ENCODE peak calls at places on chromosomes 12 and 14, in eight cellular contexts. One of them, this sample, is unnamed. For H3K36me3, the result is how much of the 10 kb centered on the place peaks cover.

GRCh38 chr14:64756712-64757111 is 52.5 kb downstream of the PLEKHG3 start:
- DNase-seq in A673: no peak
- DNase-seq in pancreas: no peak
- DNase-seq in cardiac muscle cell: no peak
- DNase-seq in aorta: no peak
- DNase-seq in bronchial epithelial cell: no peak
- DNase-seq in tibial nerve: no peak
- DNase-seq in GM23338: no peak
- DNase-seq in this sample: no peak

GRCh38 chr12:124956571-124956970 is 32.4 kb downstream of the DHX37 start:
- DNase-seq in tibial nerve: no peak
- DNase-seq in pancreas: no peak
- DNase-seq in aorta: no peak
- DNase-seq in A673: no peak
- DNase-seq in bronchial epithelial cell: no peak
- DNase-seq in GM23338: no peak
- DNase-seq in cardiac muscle cell: no peak
- DNase-seq in this sample: no peak

GRCh38 chr12:89571481-89572190 is 45.8 kb upstream of the POC1B start:
- DNase-seq in A673: peak
- DNase-seq in tibial nerve: no peak
- DNase-seq in GM23338: no peak
- DNase-seq in cardiac muscle cell: peak
- DNase-seq in pancreas: no peak
- DNase-seq in aorta: no peak
- DNase-seq in bronchial epithelial cell: peak
- DNase-seq in this sample: no peak

GRCh38 chr14:69620211-69620611 is 8.8 kb downstream of the SUSD6 start:
- DNase-seq in tibial nerve: no peak
- DNase-seq in pancreas: no peak
- DNase-seq in cardiac muscle cell: no peak
- DNase-seq in bronchial epithelial cell: peak
- DNase-seq in GM23338: no peak
- DNase-seq in aorta: no peak
- DNase-seq in A673: no peak
- DNase-seq in this sample: no peak

GRCh38 chr14:24157331-24157730 is 3.7 kb upstream of the IRF9 start:
- DNase-seq in A673: no peak
- DNase-seq in bronchial epithelial cell: no peak
- DNase-seq in tibial nerve: no peak
- DNase-seq in cardiac muscle cell: no peak
- DNase-seq in GM23338: no peak
- DNase-seq in pancreas: peak
- DNase-seq in aorta: no peak
- DNase-seq in this sample: no peak

GRCh38 chr12:76055393-76055792 is 23.8 kb upstream of the PHLDA1 start:
- DNase-seq in A673: no peak
- DNase-seq in aorta: no peak
- DNase-seq in tibial nerve: no peak
- DNase-seq in GM23338: peak
- DNase-seq in bronchial epithelial cell: no peak
- DNase-seq in cardiac muscle cell: no peak
- DNase-seq in pancreas: no peak
- DNase-seq in this sample: no peak

GRCh38 chr14:49980027-49980426 is 87.1 kb downstream of the ARF6 start:
- DNase-seq in tibial nerve: no peak
- DNase-seq in pancreas: no peak
- DNase-seq in bronchial epithelial cell: no peak
- DNase-seq in A673: no peak
- DNase-seq in GM23338: no peak
- DNase-seq in aorta: no peak
- DNase-seq in cardiac muscle cell: no peak
- DNase-seq in this sample: no peak

GRCh38 chr12:96434107-96434506 is 33.9 kb upstream of the CDK17 start:
- DNase-seq in GM23338: no peak
- DNase-seq in bronchial epithelial cell: peak
- DNase-seq in cardiac muscle cell: peak
- DNase-seq in tibial nerve: no peak
- DNase-seq in pancreas: no peak
- DNase-seq in aorta: no peak
- DNase-seq in A673: no peak
- DNase-seq in this sample: no peak

GRCh38 chr14:30214014-30214413 is 286.4 kb upstream of the PRKD1 start:
- DNase-seq in GM23338: no peak
- DNase-seq in A673: no peak
- DNase-seq in aorta: no peak
- DNase-seq in bronchial epithelial cell: peak
- DNase-seq in pancreas: no peak
- DNase-seq in cardiac muscle cell: peak
- DNase-seq in tibial nerve: no peak
- DNase-seq in this sample: no peak

GRCh38 chr12:41510470-41510869 is 322.4 kb downstream of the PDZRN4 start:
- DNase-seq in pancreas: no peak
- DNase-seq in tibial nerve: no peak
- DNase-seq in cardiac muscle cell: no peak
- DNase-seq in aorta: no peak
- DNase-seq in A673: no peak
- DNase-seq in bronchial epithelial cell: no peak
- DNase-seq in GM23338: no peak
- DNase-seq in this sample: no peak
- H3K36me3 ChIP-seq in pancreas: under half
- H3K36me3 ChIP-seq in tibial nerve: under half
- H3K36me3 ChIP-seq in cardiac muscle cell: under half
- H3K36me3 ChIP-seq in aorta: under half
- H3K36me3 ChIP-seq in A673: under half
- H3K36me3 ChIP-seq in bronchial epithelial cell: under half
- H3K36me3 ChIP-seq in GM23338: under half
- H3K36me3 ChIP-seq in this sample: under half

GRCh38 chr14:90308561-90308960 is 23.2 kb downstream of the NRDE2 start:
- DNase-seq in aorta: no peak
- DNase-seq in tibial nerve: no peak
- DNase-seq in cardiac muscle cell: no peak
- DNase-seq in pancreas: no peak
- DNase-seq in bronchial epithelial cell: no peak
- DNase-seq in A673: no peak
- DNase-seq in GM23338: no peak
- DNase-seq in this sample: no peak
- H3K36me3 ChIP-seq in aorta: under half
- H3K36me3 ChIP-seq in tibial nerve: under half
- H3K36me3 ChIP-seq in cardiac muscle cell: under half
- H3K36me3 ChIP-seq in pancreas: under half
- H3K36me3 ChIP-seq in bronchial epithelial cell: under half
- H3K36me3 ChIP-seq in A673: under half
- H3K36me3 ChIP-seq in GM23338: under half
- H3K36me3 ChIP-seq in this sample: under half

GRCh38 chr12:47795121-47795813 is 22.2 kb downstream of the SLC48A1 start:
- DNase-seq in aorta: no peak
- DNase-seq in GM23338: no peak
- DNase-seq in cardiac muscle cell: no peak
- DNase-seq in tibial nerve: no peak
- DNase-seq in bronchial epithelial cell: no peak
- DNase-seq in A673: no peak
- DNase-seq in pancreas: no peak
- DNase-seq in this sample: no peak
- H3K36me3 ChIP-seq in aorta: under half
- H3K36me3 ChIP-seq in GM23338: under half
- H3K36me3 ChIP-seq in cardiac muscle cell: under half
- H3K36me3 ChIP-seq in tibial nerve: under half
- H3K36me3 ChIP-seq in bronchial epithelial cell: under half
- H3K36me3 ChIP-seq in A673: under half
- H3K36me3 ChIP-seq in pancreas: under half
- H3K36me3 ChIP-seq in this sample: under half

DNA sequence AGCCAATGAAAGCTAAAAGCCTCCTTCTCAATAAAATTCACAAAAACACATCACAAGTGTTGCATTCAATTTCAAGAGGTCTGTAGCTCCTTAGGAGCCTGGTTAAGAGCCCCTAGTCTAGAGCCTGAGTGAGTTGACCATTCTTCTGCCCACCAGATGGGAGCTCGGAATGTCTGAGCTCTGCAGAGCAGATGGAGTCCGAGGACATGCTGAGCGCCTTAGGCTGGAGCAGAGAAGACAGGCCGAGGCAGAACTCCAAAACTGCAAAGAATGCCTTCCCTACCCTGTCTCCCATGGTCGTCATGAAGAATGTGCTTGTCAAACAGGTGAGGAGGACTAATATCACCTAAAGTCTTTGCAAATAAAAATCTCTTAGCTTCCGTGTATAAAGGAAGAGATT is 11.6 kb downstream of the CIPC start:
- DNase-seq in GM23338: no peak
- DNase-seq in pancreas: no peak
- DNase-seq in bronchial epithelial cell: no peak
- DNase-seq in aorta: no peak
- DNase-seq in tibial nerve: no peak
- DNase-seq in A673: no peak
- DNase-seq in cardiac muscle cell: no peak
- DNase-seq in this sample: no peak
- H3K36me3 ChIP-seq in GM23338: under half
- H3K36me3 ChIP-seq in pancreas: under half
- H3K36me3 ChIP-seq in bronchial epithelial cell: under half
- H3K36me3 ChIP-seq in aorta: under half
- H3K36me3 ChIP-seq in tibial nerve: under half
- H3K36me3 ChIP-seq in A673: under half
- H3K36me3 ChIP-seq in cardiac muscle cell: under half
- H3K36me3 ChIP-seq in this sample: under half

GRCh38 chr12:57695770-57696432 is 2.0 kb downstream of the OS9 start:
- DNase-seq in cardiac muscle cell: no peak
- DNase-seq in bronchial epithelial cell: no peak
- DNase-seq in aorta: no peak
- DNase-seq in GM23338: no peak
- DNase-seq in pancreas: no peak
- DNase-seq in tibial nerve: no peak
- DNase-seq in A673: no peak
- DNase-seq in this sample: no peak

GRCh38 chr12:57694459-57695019 is 607 bp downstream of the OS9 start:
- DNase-seq in GM23338: no peak
- DNase-seq in tibial nerve: no peak
- DNase-seq in bronchial epithelial cell: peak
- DNase-seq in A673: no peak
- DNase-seq in aorta: no peak
- DNase-seq in cardiac muscle cell: peak
- DNase-seq in pancreas: no peak
- DNase-seq in this sample: no peak

GRCh38 chr12:57700317-57700716 is 6.4 kb downstream of the OS9 start:
- DNase-seq in GM23338: no peak
- DNase-seq in aorta: no peak
- DNase-seq in pancreas: no peak
- DNase-seq in tibial nerve: no peak
- DNase-seq in A673: no peak
- DNase-seq in cardiac muscle cell: no peak
- DNase-seq in bronchial epithelial cell: no peak
- DNase-seq in this sample: no peak

GRCh38 chr12:57697076-57697475 is 3.1 kb downstream of the OS9 start:
- DNase-seq in bronchial epithelial cell: no peak
- DNase-seq in pancreas: no peak
- DNase-seq in A673: no peak
- DNase-seq in tibial nerve: no peak
- DNase-seq in GM23338: no peak
- DNase-seq in aorta: no peak
- DNase-seq in cardiac muscle cell: no peak
- DNase-seq in this sample: no peak

GRCh38 chr12:57698414-57698813 is 4.5 kb downstream of the OS9 start:
- DNase-seq in pancreas: no peak
- DNase-seq in bronchial epithelial cell: no peak
- DNase-seq in GM23338: no peak
- DNase-seq in cardiac muscle cell: no peak
- DNase-seq in aorta: no peak
- DNase-seq in A673: no peak
- DNase-seq in tibial nerve: no peak
- DNase-seq in this sample: no peak
- H3K36me3 ChIP-seq in pancreas: under half
- H3K36me3 ChIP-seq in bronchial epithelial cell: under half
- H3K36me3 ChIP-seq in GM23338: under half
- H3K36me3 ChIP-seq in cardiac muscle cell: under half
- H3K36me3 ChIP-seq in aorta: under half
- H3K36me3 ChIP-seq in A673: under half
- H3K36me3 ChIP-seq in tibial nerve: under half
- H3K36me3 ChIP-seq in this sample: under half

GRCh38 chr14:72882047-72882446 is 11.9 kb downstream of the DPF3 start:
- DNase-seq in A673: no peak
- DNase-seq in GM23338: no peak
- DNase-seq in aorta: no peak
- DNase-seq in cardiac muscle cell: no peak
- DNase-seq in bronchial epithelial cell: no peak
- DNase-seq in pancreas: no peak
- DNase-seq in tibial nerve: no peak
- DNase-seq in this sample: no peak

GRCh38 chr14:72879431-72879830 is 14.5 kb downstream of the DPF3 start:
- DNase-seq in pancreas: no peak
- DNase-seq in GM23338: no peak
- DNase-seq in cardiac muscle cell: no peak
- DNase-seq in tibial nerve: no peak
- DNase-seq in A673: no peak
- DNase-seq in bronchial epithelial cell: no peak
- DNase-seq in aorta: no peak
- DNase-seq in this sample: no peak

GRCh38 chr14:72880164-72880563 is 13.7 kb downstream of the DPF3 start:
- DNase-seq in pancreas: no peak
- DNase-seq in A673: no peak
- DNase-seq in bronchial epithelial cell: no peak
- DNase-seq in cardiac muscle cell: no peak
- DNase-seq in aorta: no peak
- DNase-seq in tibial nerve: no peak
- DNase-seq in GM23338: no peak
- DNase-seq in this sample: no peak

GRCh38 chr14:72878746-72879145 is 15.2 kb downstream of the DPF3 start:
- DNase-seq in A673: no peak
- DNase-seq in pancreas: no peak
- DNase-seq in tibial nerve: no peak
- DNase-seq in aorta: no peak
- DNase-seq in cardiac muscle cell: no peak
- DNase-seq in GM23338: no peak
- DNase-seq in bronchial epithelial cell: no peak
- DNase-seq in this sample: no peak

DNA sequence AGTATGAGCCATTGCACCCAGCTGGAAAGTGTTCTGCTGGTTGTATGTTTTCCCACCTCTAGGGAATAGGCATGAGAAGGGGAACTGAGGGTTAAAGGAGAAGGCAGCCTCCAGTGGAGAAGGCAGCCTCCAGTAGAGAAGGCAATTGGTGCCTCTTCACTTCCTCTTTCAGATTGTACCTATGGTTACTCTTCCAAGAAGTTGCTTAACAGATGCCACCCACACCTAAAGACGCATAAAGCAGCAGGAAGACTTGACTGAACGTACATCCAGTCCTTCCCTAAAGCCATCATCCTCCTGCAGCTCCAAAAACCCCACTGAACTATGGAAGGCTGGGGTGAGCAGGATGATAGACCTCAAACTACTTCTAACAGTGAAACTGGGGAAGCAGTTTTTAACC is 13.1 kb downstream of the DPF3 start:
- DNase-seq in cardiac muscle cell: no peak
- DNase-seq in GM23338: no peak
- DNase-seq in pancreas: no peak
- DNase-seq in aorta: no peak
- DNase-seq in tibial nerve: no peak
- DNase-seq in A673: no peak
- DNase-seq in bronchial epithelial cell: no peak
- DNase-seq in this sample: no peak
- H3K36me3 ChIP-seq in cardiac muscle cell: under half
- H3K36me3 ChIP-seq in GM23338: under half
- H3K36me3 ChIP-seq in pancreas: under half
- H3K36me3 ChIP-seq in aorta: under half
- H3K36me3 ChIP-seq in tibial nerve: under half
- H3K36me3 ChIP-seq in A673: under half
- H3K36me3 ChIP-seq in bronchial epithelial cell: under half
- H3K36me3 ChIP-seq in this sample: under half